ENCODE peak calls at places on chromosomes 4 and X, in five cellular contexts. L is endothelial cell of umbilical vein; A is fibroblast of lung; F is upper lobe of right lung; O is CD8-positive, alpha-beta T cell. G is an unnamed sample.

GRCh38 chrX:147072747-147073146 is 258.2 kb upstream of the CXorf51A start:
- DNase-seq in A (no peak), O (no peak), L (no peak), F (no peak), G (no peak)

GRCh38 chr4:7516773-7517144 is 82.0 kb upstream of the PSAPL1 start:
- DNase-seq in F (no peak), L (no peak), A (no peak), O (no peak), G (peak; percentile 32)

GRCh38 chr4:79881407-79881806 is 191.6 kb downstream of the ANTXR2 start:
- DNase-seq in A (no peak), L (no peak), O (no peak), F (no peak), G (no peak)

GRCh38 chrX:103687696-103688191 is 1.2 kb upstream of the MORF4L2 start:
- DNase-seq in L (peak; percentile 79), O (peak; percentile 48), A (peak; percentile 86), F (peak; percentile 72), G (peak; percentile 82)

GRCh38 chrX:10169180-10169579 is 12.4 kb downstream of the CLCN4 start:
- DNase-seq in L (no peak), O (no peak), F (no peak), A (no peak), G (no peak)

GRCh38 chr4:186669159-186669720 is 54.4 kb downstream of the FAT1 start:
- DNase-seq in L (peak; percentile 27), A (peak; percentile 81), O (no peak), F (no peak), G (no peak)

GRCh38 chrX:118945921-118946320 is 28.5 kb upstream of the LONRF3 start:
- DNase-seq in L (no peak), O (no peak), A (no peak), F (no peak), G (no peak)

GRCh38 chr4:8419222-8420041 is 21.1 kb downstream of the ACOX3 start:
- DNase-seq in A (peak; percentile 38), F (no peak), O (no peak), L (no peak), G (no peak)

GRCh38 chr4:8662776-8663175 is 70.2 kb downstream of the CPZ start:
- DNase-seq in L (no peak), A (no peak), O (no peak), F (peak; percentile 46), G (no peak)

GRCh38 chr4:134328741-134329140 is 127.2 kb upstream of the PABPC4L start:
- DNase-seq in A (no peak), L (no peak), O (no peak), F (no peak), G (no peak)

GRCh38 chrX:72046447-72046846 is 85.3 kb downstream of the RTL5 start:
- DNase-seq in O (no peak), F (no peak), A (no peak), L (peak; percentile 71), G (no peak)

GRCh38 chrX:14932136-14932535 is 58.9 kb downstream of the MOSPD2 start:
- DNase-seq in O (no peak), A (no peak), F (no peak), L (no peak), G (no peak)

GRCh38 chrX:69154051-69154450 is 11.2 kb downstream of the PJA1 start:
- DNase-seq in A (no peak), F (no peak), O (no peak), L (no peak), G (no peak)

GRCh38 chrX:96685205-96686099 is 810 bp downstream of the DIAPH2 start:
- DNase-seq in F (peak; percentile 74), L (peak; percentile 63), O (peak; percentile 20), A (peak; percentile 56), G (peak; percentile 13)

GRCh38 chr4:30833206-30833605 is 113.0 kb downstream of the PCDH7 start:
- DNase-seq in A (no peak), L (no peak), F (no peak), O (no peak), G (no peak)

GRCh38 chr4:132001542-132001941 is 1147.6 kb upstream of the PCDH10 start:
- DNase-seq in A (peak; percentile 11), F (no peak), O (no peak), L (no peak), G (no peak)

GRCh38 chr4:168835880-168836454 is 174.1 kb downstream of the CBR4 start:
- DNase-seq in L (no peak), A (no peak), F (no peak), O (no peak), G (no peak)

GRCh38 chr4:73707918-73708577 is 32.3 kb upstream of the CXCL8 start:
- DNase-seq in L (peak; percentile 90), F (peak; percentile 60), A (peak; percentile 91), O (no peak), G (peak; percentile 15)

GRCh38 chr4:173494013-173494970 is 35.7 kb downstream of the HAND2 start:
- DNase-seq in L (peak; percentile 53), A (peak; percentile 78), F (peak; percentile 67), O (peak; percentile 54), G (peak; percentile 29)

DNA sequence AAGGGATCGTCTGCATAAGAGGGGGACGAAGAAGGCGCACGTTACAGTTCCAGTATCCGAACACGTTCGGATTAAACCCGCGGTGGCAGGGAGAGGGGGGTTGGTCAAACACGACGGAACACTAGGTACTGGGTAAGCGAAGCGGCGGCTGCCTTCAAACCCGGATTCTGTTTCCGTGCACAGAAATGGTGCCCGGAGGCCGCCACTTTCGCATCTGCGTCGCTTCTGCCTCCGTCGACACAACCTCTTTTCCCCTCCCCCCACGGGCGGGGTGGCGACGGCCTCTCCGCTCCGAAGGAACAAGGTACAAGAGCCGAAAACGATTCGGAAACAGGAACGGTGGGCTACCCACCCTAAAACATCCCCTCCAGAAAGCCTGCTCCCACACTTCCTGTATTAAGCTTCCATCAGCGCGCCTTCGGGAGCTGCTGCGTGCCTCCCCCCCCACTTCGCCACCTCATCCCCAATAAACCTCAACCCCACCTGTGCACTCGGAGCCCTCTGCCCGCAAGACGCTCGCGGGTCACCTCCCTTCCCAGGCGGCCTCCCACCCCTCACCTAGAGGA is 667 bp downstream of the G3BP2 start:
- DNase-seq in F (peak; percentile 88), O (peak; percentile 78), A (peak; percentile 53), L (peak; percentile 58), G (peak; percentile 68)
- TF ChIP-seq CTCF in F (no peak), O (no peak), A (no peak), L (no peak), G (no peak)

GRCh38 chrX:80807606-80808159 is 2.0 kb downstream of the BRWD3 start:
- DNase-seq in A (no peak), F (no peak), O (no peak), L (no peak), G (no peak)
- H3K27ac ChIP-seq in A (no peak overlapping the region), F (peak overlapping the region; percentile 36), O (peak overlapping the region; percentile 78), L (peak overlapping the region; percentile 60), G (no peak overlapping the region)

GRCh38 chr4:156954598-156954997 is 17.0 kb downstream of the PDGFC start:
- DNase-seq in F (no peak), O (no peak), L (no peak), A (no peak), G (no peak)

GRCh38 chr4:156958276-156959074 is 13.1 kb downstream of the PDGFC start:
- DNase-seq in L (no peak), F (no peak), O (no peak), A (peak; percentile 62), G (no peak)

GRCh38 chr4:156957558-156957957 is 14.0 kb downstream of the PDGFC start:
- DNase-seq in A (no peak), F (no peak), O (no peak), L (no peak), G (no peak)

GRCh38 chr4:156956947-156957346 is 14.7 kb downstream of the PDGFC start:
- DNase-seq in O (no peak), F (no peak), L (no peak), A (no peak), G (no peak)

DNA sequence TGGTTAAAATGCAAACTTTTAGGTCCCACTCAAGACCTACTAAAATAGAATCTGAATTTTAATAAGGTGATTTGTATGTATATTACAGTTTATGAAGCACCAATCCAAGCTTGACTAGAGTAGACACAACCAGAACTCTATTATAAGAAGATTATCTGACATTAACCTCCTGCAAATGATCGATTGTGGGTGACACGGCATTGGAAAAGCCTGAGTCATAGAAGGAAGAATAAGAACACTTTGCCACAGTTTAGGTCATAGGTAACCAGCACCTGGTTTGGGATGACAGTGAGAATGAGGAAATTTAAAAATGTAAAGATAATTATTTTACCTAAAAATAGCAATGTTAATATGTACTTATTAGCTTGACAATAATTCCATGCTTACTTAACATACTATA is 15.2 kb downstream of the PDGFC start:
- DNase-seq in F (no peak), A (no peak), O (no peak), L (no peak), G (no peak)
- H3K4me1 ChIP-seq in F (no peaks in the 10 kb centered on the region), A (peaks cover 10% of the 10 kb centered on the region), O (no peaks in the 10 kb centered on the region), L (peaks cover 5% of the 10 kb centered on the region), G (peaks cover 54% of the 10 kb centered on the region)

DNA sequence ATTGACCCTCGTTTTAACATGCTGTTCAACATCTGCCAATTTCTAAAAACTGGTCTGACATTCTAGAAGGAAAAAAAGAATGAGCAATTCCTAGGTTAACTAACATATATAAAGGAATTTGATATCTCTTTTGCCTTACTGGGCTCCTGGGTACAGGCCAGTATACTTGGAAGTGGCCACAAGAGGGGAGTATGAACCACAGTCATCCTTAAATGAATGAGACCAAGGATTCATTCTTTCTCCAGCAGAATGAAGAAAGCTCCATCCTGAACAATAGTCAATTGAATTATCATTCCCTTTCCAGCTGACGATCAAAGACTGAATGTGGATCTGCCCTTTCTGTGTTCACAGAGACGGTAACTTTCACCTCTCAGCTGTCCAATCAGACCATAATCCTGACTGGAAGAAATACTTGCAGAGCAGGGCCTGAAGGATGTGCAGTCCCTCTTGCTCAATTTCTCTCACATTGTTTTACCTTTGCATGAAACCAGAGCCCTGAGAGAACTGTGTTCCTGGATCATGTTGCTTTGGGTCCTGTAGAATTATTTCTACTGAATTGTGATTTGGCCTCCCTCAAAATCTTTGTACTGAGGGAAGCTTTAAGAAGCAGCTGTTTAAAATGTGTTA is 14.8 kb upstream of the SPARCL1 start:
- DNase-seq in L (peak; percentile 48), F (no peak), O (no peak), A (peak; percentile 82), G (no peak)
- TF ChIP-seq CTCF in L (peak; percentile 47), F (peak; percentile 61), O (no peak), A (peak; percentile 71), G (no peak)

GRCh38 chrX:40300286-40300890 is 202.6 kb upstream of the BCOR start:
- DNase-seq in L (no peak), A (no peak), F (no peak), O (no peak), G (no peak)
- H3K27ac ChIP-seq in L (no peak overlapping the region), A (no peak overlapping the region), F (no peak overlapping the region), O (no peak overlapping the region), G (no peak overlapping the region)